ENCODE peak calls at places on chromosome 17, in six cellular contexts. X, V, J, U, F and Q are unnamed samples.

GRCh38 chr17:33964344-33964979 is 290.6 kb upstream of the CCL2 start:
- DNase-seq in X (peak; percentile 5), V (no peak), J (no peak), U (no peak), F (no peak), Q (no peak)

GRCh38 chr17:6269474-6269873 is 165.4 kb downstream of the AIPL1 start:
- DNase-seq in X (peak; percentile 49), V (peak; percentile 27), J (peak; percentile 32), U (no peak), F (no peak), Q (no peak)

GRCh38 chr17:49565948-49566491 is 9.7 kb upstream of the NXPH3 start:
- DNase-seq in X (peak; percentile 54), V (no peak), J (no peak), U (no peak), F (peak; percentile 84), Q (peak; percentile 60)

GRCh38 chr17:45261577-45262515 is at the start of gene SPATA32:
- DNase-seq in X (peak; percentile 77), V (no peak), J (peak; percentile 34), U (peak; percentile 91), F (no peak), Q (peak; percentile 58)

GRCh38 chr17:61058066-61058465 is 341.6 kb upstream of the TBX2 start:
- DNase-seq in X (no peak), V (no peak), J (no peak), U (no peak), F (no peak), Q (no peak)

GRCh38 chr17:61088556-61088955 is 311.1 kb upstream of the TBX2 start:
- DNase-seq in X (no peak), V (no peak), J (no peak), U (no peak), F (no peak), Q (no peak)

GRCh38 chr17:8867361-8867981 is at the start of gene PIK3R6:
- DNase-seq in X (no peak), V (no peak), J (no peak), U (peak; percentile 59), F (no peak), Q (no peak)

GRCh38 chr17:68657166-68657940 is 56.2 kb upstream of the FAM20A start:
- DNase-seq in X (no peak), V (no peak), J (no peak), U (no peak), F (no peak), Q (no peak)

GRCh38 chr17:18146980-18147379 is 36.6 kb upstream of the ALKBH5 start:
- DNase-seq in X (no peak), V (no peak), J (no peak), U (no peak), F (no peak), Q (no peak)

GRCh38 chr17:15452746-15453145 is 14.7 kb downstream of the CDRT4 start:
- DNase-seq in X (no peak), V (no peak), J (no peak), U (no peak), F (no peak), Q (no peak)

GRCh38 chr17:64969046-64969501 is 49.8 kb upstream of the LRRC37A3 start:
- DNase-seq in X (no peak), V (no peak), J (peak; percentile 35), U (peak; percentile 13), F (no peak), Q (no peak)

GRCh38 chr17:51676691-51677487 is 416.5 kb downstream of the UTP18 start:
- DNase-seq in X (no peak), V (no peak), J (no peak), U (no peak), F (no peak), Q (no peak)

GRCh38 chr17:80922580-80923160 is 69.0 kb upstream of the CHMP6 start:
- DNase-seq in X (no peak), V (no peak), J (no peak), U (no peak), F (no peak), Q (no peak)

GRCh38 chr17:50950002-50950877 is 84.1 kb upstream of the TOB1 start:
- DNase-seq in X (peak; percentile 62), V (peak; percentile 95), J (peak; percentile 97), U (peak; percentile 93), F (peak; percentile 80), Q (peak; percentile 53)

GRCh38 chr17:21001111-21001812 is 41.5 kb downstream of the USP22 start:
- DNase-seq in X (no peak), V (no peak), J (no peak), U (no peak), F (no peak), Q (no peak)

GRCh38 chr17:70070297-70071027 is 4.6 kb upstream of the KCNJ16 start:
- DNase-seq in X (no peak), V (no peak), J (no peak), U (no peak), F (no peak), Q (no peak)

GRCh38 chr17:29151567-29151966 is 28.6 kb downstream of the MYO18A start:
- DNase-seq in X (no peak), V (peak; percentile 68), J (peak; percentile 84), U (no peak), F (no peak), Q (no peak)

GRCh38 chr17:27282054-27282501 is 11.8 kb upstream of the WSB1 start:
- DNase-seq in X (no peak), V (peak; percentile 40), J (no peak), U (no peak), F (no peak), Q (no peak)

GRCh38 chr17:17403899-17404576 is 72.8 kb upstream of the MED9 start:
- DNase-seq in X (peak; percentile 48), V (no peak), J (no peak), U (no peak), F (no peak), Q (no peak)

GRCh38 chr17:34156741-34157589 is 98.1 kb upstream of the CCL2 start:
- DNase-seq in X (no peak), V (no peak), J (no peak), U (no peak), F (no peak), Q (no peak)